ENCODE peak calls at places on chromosomes 1 and 21, in six cellular contexts. One of them, this sample, is unnamed.
A peak's percentile ranks its signal among the peaks of the same experiment; 100 is the strongest.

GRCh38 chr1:113834716-113835115 is 22.4 kb upstream of the RSBN1 start:
- DNase-seq in colonic mucosa: no peak
- DNase-seq in PC-3: peak; percentile 9
- DNase-seq in neuronal stem cell: no peak
- DNase-seq in GM23248: no peak
- DNase-seq in astrocyte: no peak
- DNase-seq in this sample: no peak

GRCh38 chr1:7409278-7409677 is 361.8 kb upstream of the VAMP3 start:
- DNase-seq in colonic mucosa: peak; percentile 10
- DNase-seq in GM23248: no peak
- DNase-seq in neuronal stem cell: no peak
- DNase-seq in astrocyte: no peak
- DNase-seq in PC-3: no peak
- DNase-seq in this sample: no peak

GRCh38 chr1:153648000-153648643 is 10.4 kb upstream of the SNAPIN start:
- DNase-seq in neuronal stem cell: no peak
- DNase-seq in GM23248: no peak
- DNase-seq in astrocyte: no peak
- DNase-seq in colonic mucosa: no peak
- DNase-seq in PC-3: no peak
- DNase-seq in this sample: no peak

GRCh38 chr1:53014791-53015507 is 47.1 kb upstream of the PODN start:
- DNase-seq in PC-3: peak; percentile 92
- DNase-seq in GM23248: peak; percentile 91
- DNase-seq in astrocyte: peak; percentile 94
- DNase-seq in colonic mucosa: peak; percentile 94
- DNase-seq in neuronal stem cell: peak; percentile 65
- DNase-seq in this sample: peak; percentile 78

GRCh38 chr1:156781585-156782186 is 14.4 kb downstream of the PRCC start:
- DNase-seq in astrocyte: peak; percentile 55
- DNase-seq in neuronal stem cell: no peak
- DNase-seq in GM23248: peak; percentile 52
- DNase-seq in PC-3: no peak
- DNase-seq in colonic mucosa: no peak
- DNase-seq in this sample: no peak

GRCh38 chr1:111520040-111520439 is 16.6 kb upstream of the ADORA3 start:
- DNase-seq in GM23248: no peak
- DNase-seq in PC-3: no peak
- DNase-seq in colonic mucosa: no peak
- DNase-seq in astrocyte: no peak
- DNase-seq in neuronal stem cell: no peak
- DNase-seq in this sample: no peak

GRCh38 chr1:70745199-70745598 is 302.4 kb downstream of the PTGER3 start:
- DNase-seq in PC-3: peak; percentile 43
- DNase-seq in colonic mucosa: no peak
- DNase-seq in GM23248: peak; percentile 56
- DNase-seq in astrocyte: no peak
- DNase-seq in neuronal stem cell: no peak
- DNase-seq in this sample: no peak

GRCh38 chr1:194495434-194495833 is 1309.0 kb upstream of the B3GALT2 start:
- DNase-seq in astrocyte: no peak
- DNase-seq in neuronal stem cell: no peak
- DNase-seq in GM23248: no peak
- DNase-seq in colonic mucosa: no peak
- DNase-seq in PC-3: no peak
- DNase-seq in this sample: no peak

GRCh38 chr1:218659911-218660677 is 315.0 kb downstream of the TGFB2 start:
- DNase-seq in PC-3: no peak
- DNase-seq in colonic mucosa: no peak
- DNase-seq in neuronal stem cell: no peak
- DNase-seq in astrocyte: peak; percentile 68
- DNase-seq in GM23248: peak; percentile 53
- DNase-seq in this sample: no peak

GRCh38 chr21:37339527-37339889 is 27.1 kb upstream of the DYRK1A start:
- DNase-seq in GM23248: peak; percentile 10
- DNase-seq in astrocyte: no peak
- DNase-seq in colonic mucosa: no peak
- DNase-seq in neuronal stem cell: no peak
- DNase-seq in PC-3: no peak
- DNase-seq in this sample: peak; percentile 30

GRCh38 chr1:154626456-154627246 is 18.7 kb upstream of the ADAR start:
- DNase-seq in PC-3: no peak
- DNase-seq in colonic mucosa: no peak
- DNase-seq in neuronal stem cell: no peak
- DNase-seq in GM23248: peak; percentile 15
- DNase-seq in astrocyte: no peak
- DNase-seq in this sample: no peak

GRCh38 chr1:156848461-156849150 is 10.3 kb downstream of the INSRR start:
- DNase-seq in neuronal stem cell: no peak
- DNase-seq in colonic mucosa: peak; percentile 52
- DNase-seq in PC-3: no peak
- DNase-seq in GM23248: peak; percentile 45
- DNase-seq in astrocyte: peak; percentile 42
- DNase-seq in this sample: no peak

GRCh38 chr1:72586023-72586685 is 303.8 kb upstream of the NEGR1 start:
- DNase-seq in colonic mucosa: no peak
- DNase-seq in astrocyte: no peak
- DNase-seq in GM23248: no peak
- DNase-seq in neuronal stem cell: no peak
- DNase-seq in PC-3: no peak
- DNase-seq in this sample: no peak

GRCh38 chr1:84613887-84614286 is 39.6 kb upstream of the CTBS start:
- DNase-seq in neuronal stem cell: no peak
- DNase-seq in GM23248: no peak
- DNase-seq in astrocyte: no peak
- DNase-seq in colonic mucosa: no peak
- DNase-seq in PC-3: no peak
- DNase-seq in this sample: no peak

GRCh38 chr1:67052741-67053534 is 1.0 kb downstream of the SLC35D1 start:
- DNase-seq in neuronal stem cell: peak; percentile 15
- DNase-seq in PC-3: peak; percentile 56
- DNase-seq in colonic mucosa: peak; percentile 53
- DNase-seq in astrocyte: no peak
- DNase-seq in GM23248: peak; percentile 77
- DNase-seq in this sample: no peak

GRCh38 chr1:10569531-10569930 is 94.8 kb downstream of the PEX14 start:
- DNase-seq in colonic mucosa: no peak
- DNase-seq in GM23248: no peak
- DNase-seq in PC-3: no peak
- DNase-seq in neuronal stem cell: no peak
- DNase-seq in astrocyte: no peak
- DNase-seq in this sample: no peak

GRCh38 chr1:236501093-236501492 is 22.7 kb upstream of the LGALS8 start:
- DNase-seq in astrocyte: no peak
- DNase-seq in PC-3: no peak
- DNase-seq in neuronal stem cell: no peak
- DNase-seq in GM23248: no peak
- DNase-seq in colonic mucosa: no peak
- DNase-seq in this sample: no peak

GRCh38 chr1:247114351-247115140 is 10.4 kb upstream of the ZNF669 start:
- DNase-seq in neuronal stem cell: no peak
- DNase-seq in PC-3: no peak
- DNase-seq in colonic mucosa: no peak
- DNase-seq in astrocyte: no peak
- DNase-seq in GM23248: no peak
- DNase-seq in this sample: no peak

GRCh38 chr1:47866631-47867446 is 130.3 kb downstream of the TRABD2B start:
- DNase-seq in PC-3: no peak
- DNase-seq in neuronal stem cell: no peak
- DNase-seq in GM23248: no peak
- DNase-seq in colonic mucosa: no peak
- DNase-seq in astrocyte: no peak
- DNase-seq in this sample: no peak

GRCh38 chr1:111563619-111564018 is 56.0 kb upstream of the RAP1A start:
- DNase-seq in GM23248: peak; percentile 87
- DNase-seq in colonic mucosa: no peak
- DNase-seq in PC-3: peak; percentile 81
- DNase-seq in astrocyte: peak; percentile 88
- DNase-seq in neuronal stem cell: no peak
- DNase-seq in this sample: no peak

GRCh38 chr1:108124622-108125311 is 75.4 kb downstream of the SLC25A24 start:
- DNase-seq in neuronal stem cell: no peak
- DNase-seq in PC-3: no peak
- DNase-seq in colonic mucosa: no peak
- DNase-seq in astrocyte: no peak
- DNase-seq in GM23248: no peak
- DNase-seq in this sample: no peak

GRCh38 chr1:108124023-108124422 is 76.1 kb downstream of the SLC25A24 start:
- DNase-seq in PC-3: no peak
- DNase-seq in colonic mucosa: no peak
- DNase-seq in GM23248: no peak
- DNase-seq in neuronal stem cell: no peak
- DNase-seq in astrocyte: no peak
- DNase-seq in this sample: no peak

GRCh38 chr1:108120163-108120562 is 80.0 kb downstream of the SLC25A24 start:
- DNase-seq in neuronal stem cell: no peak
- DNase-seq in astrocyte: no peak
- DNase-seq in PC-3: no peak
- DNase-seq in colonic mucosa: no peak
- DNase-seq in GM23248: no peak
- DNase-seq in this sample: no peak

GRCh38 chr1:108119500-108119899 is 80.6 kb downstream of the SLC25A24 start:
- DNase-seq in astrocyte: no peak
- DNase-seq in GM23248: no peak
- DNase-seq in neuronal stem cell: no peak
- DNase-seq in PC-3: no peak
- DNase-seq in colonic mucosa: no peak
- DNase-seq in this sample: no peak

GRCh38 chr1:108121361-108122143 is 78.6 kb downstream of the SLC25A24 start:
- DNase-seq in PC-3: no peak
- DNase-seq in GM23248: no peak
- DNase-seq in neuronal stem cell: no peak
- DNase-seq in astrocyte: peak; percentile 18
- DNase-seq in colonic mucosa: no peak
- DNase-seq in this sample: no peak
- H3K4me3 ChIP-seq in PC-3: no peak overlapping the region
- H3K4me3 ChIP-seq in GM23248: no peak overlapping the region
- H3K4me3 ChIP-seq in neuronal stem cell: no peak overlapping the region
- H3K4me3 ChIP-seq in astrocyte: no peak overlapping the region
- H3K4me3 ChIP-seq in colonic mucosa: no peak overlapping the region
- H3K4me3 ChIP-seq in this sample: no peak overlapping the region

DNA sequence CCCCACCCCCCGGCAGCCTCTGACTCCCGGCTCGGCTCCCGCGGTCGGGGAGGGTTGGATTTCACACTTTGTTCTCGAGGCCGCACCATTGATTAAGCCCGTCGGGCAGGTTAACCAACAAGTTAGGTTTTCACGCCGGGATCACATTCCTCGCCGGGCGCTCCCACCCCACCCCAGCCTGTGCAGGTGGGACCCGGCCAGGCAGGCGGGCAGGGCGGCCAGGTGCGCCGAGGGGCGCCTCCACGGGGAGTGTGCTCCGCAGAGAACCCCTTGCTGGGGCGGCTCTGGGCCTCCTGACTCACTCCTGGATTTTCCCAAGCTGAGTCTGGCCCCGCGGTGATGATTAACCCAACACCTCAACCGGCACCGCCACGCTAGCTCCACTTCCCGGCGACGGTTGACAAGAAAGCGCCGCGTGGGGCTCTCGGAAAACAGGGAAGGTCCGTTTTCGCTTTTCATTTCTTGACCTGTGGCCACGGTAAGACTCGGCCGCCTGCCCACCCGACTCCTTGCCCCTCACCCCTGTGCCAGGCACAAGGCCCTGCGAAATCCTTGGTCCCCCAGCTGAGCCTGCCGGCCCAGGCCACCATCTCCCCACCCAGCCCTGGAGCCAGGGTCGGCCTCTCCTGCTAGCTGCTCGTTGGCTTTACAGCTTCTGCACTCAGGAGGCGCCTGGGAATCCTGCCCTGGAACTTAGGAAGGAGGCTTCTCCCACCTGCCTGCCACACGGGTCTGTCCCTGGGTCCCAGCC is 8.8 kb upstream of the TTLL10 start:
- DNase-seq in GM23248: peak; percentile 34
- DNase-seq in PC-3: peak; percentile 82
- DNase-seq in neuronal stem cell: no peak
- DNase-seq in astrocyte: no peak
- DNase-seq in colonic mucosa: no peak
- DNase-seq in this sample: no peak
- H3K9ac ChIP-seq in GM23248: no peak overlapping the region
- H3K9ac ChIP-seq in PC-3: peak overlapping the region; percentile 77
- H3K9ac ChIP-seq in neuronal stem cell: no peak overlapping the region
- H3K9ac ChIP-seq in astrocyte: no peak overlapping the region
- H3K9ac ChIP-seq in colonic mucosa: peak overlapping the region; percentile 97
- H3K9ac ChIP-seq in this sample: no peak overlapping the region

GRCh38 chr1:183958958-183959357 is 78.6 kb downstream of the COLGALT2 start:
- DNase-seq in GM23248: no peak
- DNase-seq in astrocyte: no peak
- DNase-seq in neuronal stem cell: no peak
- DNase-seq in colonic mucosa: no peak
- DNase-seq in PC-3: no peak
- DNase-seq in this sample: no peak

GRCh38 chr1:183961132-183961531 is 76.4 kb downstream of the COLGALT2 start:
- DNase-seq in astrocyte: no peak
- DNase-seq in neuronal stem cell: no peak
- DNase-seq in GM23248: no peak
- DNase-seq in PC-3: no peak
- DNase-seq in colonic mucosa: no peak
- DNase-seq in this sample: no peak

GRCh38 chr1:183956559-183957188 is 80.9 kb downstream of the COLGALT2 start:
- DNase-seq in astrocyte: peak; percentile 85
- DNase-seq in neuronal stem cell: no peak
- DNase-seq in GM23248: peak; percentile 85
- DNase-seq in colonic mucosa: no peak
- DNase-seq in PC-3: peak; percentile 64
- DNase-seq in this sample: no peak

GRCh38 chr1:183954496-183954895 is 83.0 kb downstream of the COLGALT2 start:
- DNase-seq in PC-3: no peak
- DNase-seq in neuronal stem cell: no peak
- DNase-seq in GM23248: no peak
- DNase-seq in colonic mucosa: no peak
- DNase-seq in astrocyte: no peak
- DNase-seq in this sample: no peak

DNA sequence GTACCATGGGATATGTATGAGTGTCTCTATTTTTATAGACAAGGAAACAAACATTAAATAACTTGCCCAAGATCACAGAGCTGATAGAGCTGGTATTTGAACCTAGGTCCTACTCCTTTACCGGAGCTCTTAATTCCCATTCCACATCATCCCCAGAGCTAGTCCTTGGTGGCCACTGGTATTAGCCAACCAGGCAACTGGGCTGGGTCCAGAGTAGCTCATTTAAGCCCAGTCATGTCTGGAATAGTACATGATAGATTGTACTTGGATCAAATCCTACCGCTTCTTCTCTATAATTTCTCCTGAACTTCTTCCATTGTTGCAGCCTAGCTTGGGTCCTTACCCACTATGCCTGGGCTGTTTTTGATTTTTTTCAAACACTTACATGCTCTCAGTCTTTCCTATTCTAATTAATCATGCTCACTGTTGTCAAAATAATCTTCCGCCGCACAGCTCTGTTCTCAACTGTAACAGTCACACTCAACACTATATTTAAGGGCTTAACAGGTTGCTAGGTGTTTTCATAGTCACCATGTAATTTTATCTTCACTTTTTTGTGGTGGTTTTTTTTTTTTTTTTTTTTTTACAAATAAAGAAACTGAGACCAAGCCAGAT is 80.2 kb downstream of the COLGALT2 start:
- DNase-seq in neuronal stem cell: no peak
- DNase-seq in GM23248: no peak
- DNase-seq in PC-3: no peak
- DNase-seq in colonic mucosa: no peak
- DNase-seq in astrocyte: no peak
- DNase-seq in this sample: no peak
- H3K27ac ChIP-seq in neuronal stem cell: no peak overlapping the region
- H3K27ac ChIP-seq in GM23248: peak overlapping the region; percentile 23
- H3K27ac ChIP-seq in PC-3: no peak overlapping the region
- H3K27ac ChIP-seq in colonic mucosa: peak overlapping the region; percentile 20
- H3K27ac ChIP-seq in astrocyte: no peak overlapping the region
- H3K27ac ChIP-seq in this sample: no peak overlapping the region

GRCh38 chr21:26800455-26801454 is 44.5 kb downstream of the ADAMTS1 start:
- DNase-seq in neuronal stem cell: no peak
- DNase-seq in GM23248: peak; percentile 69
- DNase-seq in astrocyte: no peak
- DNase-seq in PC-3: no peak
- DNase-seq in colonic mucosa: no peak
- DNase-seq in this sample: no peak
- H3K4me3 ChIP-seq in neuronal stem cell: no peak overlapping the region
- H3K4me3 ChIP-seq in GM23248: peak overlapping the region; percentile 57
- H3K4me3 ChIP-seq in astrocyte: no peak overlapping the region
- H3K4me3 ChIP-seq in PC-3: no peak overlapping the region
- H3K4me3 ChIP-seq in colonic mucosa: no peak overlapping the region
- H3K4me3 ChIP-seq in this sample: peak overlapping the region; percentile 69

This sample was measured in SK-N-MC.